ENCODE peak calls at places on chromosomes 11 and 22, in four cellular contexts. J is HepG2, A is H1, T is HL-60. H is an unnamed sample.

GRCh38 chr22:26436903-26437515 is 7.9 kb downstream of the ASPHD2 start:
- DNase-seq in J (no peak), A (no peak), T (no peak), H (no peak)

GRCh38 chr11:19345848-19346681 is 105.3 kb upstream of the E2F8 start:
- DNase-seq in J (no peak), A (peak; percentile 58), T (no peak), H (peak; percentile 84)

GRCh38 chr11:114075343-114075610 is 15.8 kb downstream of the ZBTB16 start:
- DNase-seq in J (no peak), A (no peak), T (no peak), H (no peak)

GRCh38 chr11:132423266-132423665 is 1052.9 kb downstream of the NTM start:
- DNase-seq in J (no peak), A (no peak), T (no peak), H (no peak)

GRCh38 chr22:23500508-23501208 is 79.4 kb downstream of the IGLL1 start:
- DNase-seq in J (no peak), A (no peak), T (no peak), H (peak; percentile 87)

GRCh38 chr22:30183861-30184278 is 62.7 kb downstream of the LIF start:
- DNase-seq in J (no peak), A (no peak), T (no peak), H (no peak)

GRCh38 chr11:19435306-19435989 is 194.7 kb upstream of the E2F8 start:
- DNase-seq in J (no peak), A (no peak), T (no peak), H (no peak)

GRCh38 chr11:118398797-118399564 is 2.4 kb upstream of the ATP5MG start:
- DNase-seq in J (no peak), A (no peak), T (no peak), H (no peak)

GRCh38 chr11:11973866-11974265 is 34.6 kb downstream of the DKK3 start:
- DNase-seq in J (no peak), A (peak; percentile 19), T (no peak), H (no peak)

GRCh38 chr22:32336185-32336603 is 21.5 kb upstream of the RFPL3 start:
- DNase-seq in J (no peak), A (peak; percentile 46), T (no peak), H (no peak)

GRCh38 chr11:133384731-133385130 is 147.6 kb downstream of the OPCML start:
- DNase-seq in J (no peak), A (no peak), T (no peak), H (no peak)

GRCh38 chr11:95835768-95836488 is 45.6 kb downstream of the CEP57 start:
- DNase-seq in J (peak; percentile 84), A (peak; percentile 55), T (peak; percentile 21), H (peak; percentile 55)

GRCh38 chr11:132587716-132588115 is 944.6 kb downstream of the OPCML start:
- DNase-seq in J (no peak), A (no peak), T (no peak), H (no peak)

GRCh38 chr22:41919357-41920224 is 4.7 kb upstream of the SHISA8 start:
- DNase-seq in J (no peak), A (peak; percentile 98), T (no peak), H (peak; percentile 74)

GRCh38 chr22:38313384-38313955 is 3.8 kb downstream of the CSNK1E start:
- DNase-seq in J (no peak), A (no peak), T (no peak), H (no peak)

GRCh38 chr11:86484164-86484794 is 109.6 kb downstream of the CCDC81 start:
- DNase-seq in J (peak; percentile 81), A (no peak), T (no peak), H (no peak)

GRCh38 chr11:284081-285020 is 4.6 kb upstream of the PGGHG start:
- DNase-seq in J (no peak), A (peak; percentile 45), T (no peak), H (peak; percentile 34)

GRCh38 chr11:67464411-67465189 is 4.5 kb downstream of the TMEM134 start:
- DNase-seq in J (peak; percentile 86), A (peak; percentile 89), T (peak; percentile 87), H (peak; percentile 98)

GRCh38 chr11:67466367-67466766 is 2.7 kb downstream of the TMEM134 start:
- DNase-seq in J (no peak), A (no peak), T (no peak), H (no peak)

GRCh38 chr11:67463680-67464410 is 5.2 kb downstream of the TMEM134 start:
- DNase-seq in J (peak; percentile 52), A (no peak), T (peak; percentile 67), H (peak; percentile 51)

GRCh38 chr11:67465190-67465522 is 3.9 kb downstream of the TMEM134 start:
- DNase-seq in J (peak; percentile 30), A (no peak), T (no peak), H (no peak)

DNA sequence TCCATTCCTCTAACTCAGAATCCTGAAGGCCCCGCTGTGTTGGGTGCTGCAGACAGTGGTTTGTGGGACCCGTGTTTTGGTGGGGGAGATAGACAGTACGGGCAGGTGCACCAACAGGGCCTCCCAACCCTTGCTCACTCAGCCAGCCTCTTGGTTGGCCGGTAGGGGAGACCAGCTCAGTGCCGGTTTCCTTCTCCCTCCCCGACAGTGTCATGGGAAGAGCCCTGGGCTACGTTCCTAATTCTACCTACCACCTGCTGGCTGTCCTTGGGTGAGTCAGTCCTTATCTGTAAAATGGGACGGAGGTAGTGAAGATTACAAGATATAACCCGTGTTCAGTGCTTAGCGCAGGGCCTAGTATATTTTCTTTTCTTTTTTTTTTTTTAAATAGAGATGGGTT is 5.9 kb downstream of the TMEM134 start:
- DNase-seq in J (no peak), A (no peak), T (no peak), H (no peak)
- TF ChIP-seq GABPA in J (no peak), A (no peak), T (no peak), H (no peak)

GRCh38 chr11:15179167-15179566 is 64.4 kb downstream of the INSC start:
- DNase-seq in J (no peak), A (no peak), T (no peak), H (no peak)
- TF ChIP-seq GABPA in J (no peak), A (no peak), T (no peak), H (no peak)

DNA sequence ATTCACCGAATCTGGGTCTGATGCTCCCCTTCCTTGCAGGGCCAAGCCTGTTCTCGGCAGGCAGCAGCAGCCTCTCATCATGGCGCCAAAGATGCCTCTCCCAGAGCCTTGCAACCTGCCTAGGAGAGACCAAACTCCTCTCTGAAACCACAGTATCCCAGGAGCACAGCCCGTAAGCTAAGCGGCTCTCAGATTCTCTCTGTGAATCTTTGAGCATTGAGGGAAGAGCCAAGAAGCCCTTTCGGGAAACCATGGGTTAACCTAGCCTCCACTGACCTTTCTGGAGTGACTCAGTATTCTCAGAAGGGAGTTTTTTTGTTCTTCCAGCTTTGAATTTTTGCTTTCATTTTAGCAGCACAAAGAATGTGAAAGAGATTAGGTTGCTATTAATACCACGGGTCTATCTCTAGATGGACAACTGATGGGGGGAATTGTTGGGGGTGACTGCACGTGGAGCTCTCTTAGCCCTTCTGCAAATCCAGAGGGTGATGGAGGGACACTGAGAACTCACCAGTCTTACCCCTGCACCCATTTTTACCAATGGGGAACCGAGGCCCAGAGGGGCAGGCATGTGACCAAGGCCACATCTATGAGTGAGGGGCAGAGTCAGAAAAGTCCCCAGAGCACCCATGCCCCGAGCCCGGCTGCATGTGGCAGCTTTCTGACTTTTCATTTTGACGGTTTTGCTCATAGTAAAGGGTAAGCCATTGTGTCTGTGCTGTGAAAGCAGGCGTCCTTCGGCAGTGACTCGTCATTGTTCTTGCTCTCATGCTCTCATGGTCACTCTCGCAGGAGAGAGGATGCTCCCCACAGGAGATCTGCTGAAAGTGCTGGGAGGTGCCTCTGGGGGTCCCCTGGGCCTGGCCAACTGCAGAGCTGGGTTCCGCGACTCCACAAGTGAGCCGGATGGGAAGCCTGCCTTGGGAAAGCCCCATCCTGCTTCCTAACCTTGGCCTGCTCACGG is 36.0 kb downstream of the IRAG1 start:
- DNase-seq in J (no peak), A (no peak), T (no peak), H (no peak)
- TF ChIP-seq GABPA in J (no peak), A (no peak), T (no peak), H (no peak)

GRCh38 chr22:48699531-48699930 is 1128.1 kb downstream of the BRD1 start:
- DNase-seq in J (no peak), A (no peak), T (no peak), H (no peak)

GRCh38 chr22:48700180-48700565 is 1127.5 kb downstream of the BRD1 start:
- DNase-seq in J (no peak), A (no peak), T (no peak), H (no peak)

GRCh38 chr22:48701296-48702030 is 1126.2 kb downstream of the BRD1 start:
- DNase-seq in J (peak; percentile 8), A (no peak), T (no peak), H (no peak)

GRCh38 chr22:48702573-48703264 is 1125.0 kb downstream of the BRD1 start:
- DNase-seq in J (peak; percentile 98), A (no peak), T (peak; percentile 77), H (no peak)

DNA sequence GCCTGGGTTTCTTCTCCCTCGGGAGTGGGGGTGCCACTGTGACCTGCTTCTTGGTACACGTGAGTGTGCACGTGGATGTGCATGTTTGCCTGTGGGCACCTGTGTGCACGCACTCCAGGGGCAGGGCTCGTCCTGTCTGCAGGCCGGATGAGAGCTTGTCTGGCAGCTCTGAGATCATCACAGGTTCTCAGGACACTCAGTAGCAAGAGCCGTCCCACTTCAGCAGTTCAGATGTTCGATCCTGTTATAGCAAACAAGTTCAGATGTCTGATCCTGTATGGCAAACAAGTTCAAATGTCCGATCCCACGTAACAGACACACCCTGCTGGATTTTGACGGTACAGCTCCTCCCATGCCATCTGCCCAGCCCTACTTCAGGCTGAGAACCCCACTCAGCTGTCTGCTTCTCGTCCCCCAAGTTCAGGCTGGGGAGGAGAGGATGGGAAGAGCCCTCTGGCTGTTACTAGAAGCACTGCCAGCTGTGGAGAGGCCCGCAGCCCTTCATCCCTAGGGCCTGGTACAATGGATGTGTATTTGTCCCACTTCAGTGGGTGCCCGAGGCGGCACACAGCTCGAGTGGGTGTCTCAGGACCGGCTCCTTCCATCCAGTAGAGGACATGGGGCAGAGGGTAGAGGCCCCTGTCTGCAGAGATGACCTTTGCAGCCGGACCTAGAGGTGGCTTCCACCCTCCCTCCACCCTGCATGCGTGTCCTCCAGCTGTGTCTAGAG is 1126.9 kb downstream of the BRD1 start:
- DNase-seq in J (peak; percentile 88), A (no peak), T (no peak), H (no peak)
- TF ChIP-seq GABPA in J (no peak), A (no peak), T (no peak), H (no peak)

GRCh38 chr22:25366408-25366807 is 147.0 kb downstream of the CRYBB2 start:
- DNase-seq in J (no peak), A (no peak), T (no peak), H (no peak)

GRCh38 chr22:25364736-25365241 is 145.3 kb downstream of the CRYBB2 start:
- DNase-seq in J (no peak), A (no peak), T (no peak), H (no peak)

GRCh38 chr22:25366876-25367466 is 147.5 kb downstream of the CRYBB2 start:
- DNase-seq in J (no peak), A (no peak), T (no peak), H (no peak)

GRCh38 chr22:25364281-25364680 is 144.8 kb downstream of the CRYBB2 start:
- DNase-seq in J (no peak), A (no peak), T (no peak), H (no peak)

GRCh38 chr22:25365491-25366261 is 146.2 kb downstream of the CRYBB2 start:
- DNase-seq in J (no peak), A (no peak), T (no peak), H (no peak)
- TF ChIP-seq GABPA in J (no peak), A (no peak), T (no peak), H (no peak)